ENCODE peak calls at places on chromosomes 12 and 14, in nine cellular contexts. V is heart right ventricle, E is GM10248, X is left ventricle myocardium inferior, S is Caco-2, K is tibial artery, U is fibroblast of lung, D is OCI-LY7, C is nephron progenitor cell. L is an unnamed sample.

GRCh38 chr14:83779266-83779665 is 1750.7 kb upstream of the FLRT2 start:
- DNase-seq in V (no peak), E (no peak), X (no peak), S (no peak), K (no peak), U (peak; percentile 34), D (no peak), C (no peak), L (no peak)

GRCh38 chr12:94831081-94831747 is 172.3 kb downstream of the NDUFA12 start:
- DNase-seq in V (no peak), E (peak; percentile 85), X (no peak), S (no peak), K (no peak), U (no peak), D (peak; percentile 97), C (no peak), L (no peak)

GRCh38 chr14:51939727-51940126 is 49.6 kb upstream of the RTRAF start:
- DNase-seq in V (no peak), E (no peak), X (no peak), S (no peak), K (no peak), U (peak; percentile 19), D (no peak), C (no peak), L (no peak)

GRCh38 chr14:86654558-86655184 is 1124.7 kb downstream of the FLRT2 start:
- DNase-seq in V (peak; percentile 21), E (no peak), X (peak; percentile 23), S (peak; percentile 66), K (no peak), U (peak; percentile 3), D (peak; percentile 49), C (peak; percentile 75), L (no peak)

GRCh38 chr12:87870061-87870460 is 159.1 kb downstream of the C12orf50 start:
- DNase-seq in V (no peak), E (no peak), X (no peak), S (no peak), K (no peak), U (peak; percentile 28), D (no peak), C (no peak), L (no peak)

GRCh38 chr12:54401127-54401526 is 16.6 kb upstream of the ZNF385A start:
- DNase-seq in V (no peak), E (no peak), X (no peak), S (no peak), K (no peak), U (no peak), D (no peak), C (no peak), L (no peak)

GRCh38 chr12:127562781-127563180 is 704.2 kb upstream of the TMEM132C start:
- DNase-seq in V (no peak), E (no peak), X (no peak), S (no peak), K (no peak), U (peak; percentile 20), D (no peak), C (no peak), L (no peak)

GRCh38 chr12:107318804-107319535 is 225.6 kb upstream of the CRY1 start:
- DNase-seq in V (no peak), E (no peak), X (no peak), S (peak; percentile 26), K (no peak), U (peak; percentile 79), D (no peak), C (peak; percentile 52), L (no peak)

GRCh38 chr12:101459642-101460346 is 15.3 kb upstream of the SPIC start:
- DNase-seq in V (no peak), E (no peak), X (no peak), S (peak; percentile 55), K (no peak), U (no peak), D (no peak), C (no peak), L (no peak)

GRCh38 chr14:71452535-71452934 is 479.7 kb upstream of the RGS6 start:
- DNase-seq in V (no peak), E (no peak), X (no peak), S (no peak), K (no peak), U (no peak), D (no peak), C (no peak), L (no peak)

GRCh38 chr12:18320036-18320617 is 58.8 kb downstream of the PIK3C2G start:
- DNase-seq in V (no peak), E (peak; percentile 11), X (no peak), S (peak; percentile 81), K (no peak), U (peak; percentile 89), D (peak; percentile 24), C (peak; percentile 35), L (no peak)

GRCh38 chr12:98951401-98951800 is 306.3 kb downstream of the APAF1 start:
- DNase-seq in V (no peak), E (no peak), X (no peak), S (no peak), K (no peak), U (no peak), D (no peak), C (no peak), L (no peak)

GRCh38 chr12:98954506-98954905 is 309.4 kb downstream of the APAF1 start:
- DNase-seq in V (no peak), E (no peak), X (no peak), S (no peak), K (no peak), U (no peak), D (no peak), C (no peak), L (no peak)

GRCh38 chr12:98955284-98955683 is 310.2 kb downstream of the APAF1 start:
- DNase-seq in V (no peak), E (peak; percentile 22), X (no peak), S (peak; percentile 61), K (no peak), U (no peak), D (peak; percentile 49), C (peak; percentile 13), L (no peak)
- TF ChIP-seq CTCF in V (no peak), E (peak; percentile 34), X (no peak), S (peak; percentile 56), K (no peak), U (peak; percentile 26), D (peak; percentile 71), C (peak; percentile 41), L (peak; percentile 50)

DNA sequence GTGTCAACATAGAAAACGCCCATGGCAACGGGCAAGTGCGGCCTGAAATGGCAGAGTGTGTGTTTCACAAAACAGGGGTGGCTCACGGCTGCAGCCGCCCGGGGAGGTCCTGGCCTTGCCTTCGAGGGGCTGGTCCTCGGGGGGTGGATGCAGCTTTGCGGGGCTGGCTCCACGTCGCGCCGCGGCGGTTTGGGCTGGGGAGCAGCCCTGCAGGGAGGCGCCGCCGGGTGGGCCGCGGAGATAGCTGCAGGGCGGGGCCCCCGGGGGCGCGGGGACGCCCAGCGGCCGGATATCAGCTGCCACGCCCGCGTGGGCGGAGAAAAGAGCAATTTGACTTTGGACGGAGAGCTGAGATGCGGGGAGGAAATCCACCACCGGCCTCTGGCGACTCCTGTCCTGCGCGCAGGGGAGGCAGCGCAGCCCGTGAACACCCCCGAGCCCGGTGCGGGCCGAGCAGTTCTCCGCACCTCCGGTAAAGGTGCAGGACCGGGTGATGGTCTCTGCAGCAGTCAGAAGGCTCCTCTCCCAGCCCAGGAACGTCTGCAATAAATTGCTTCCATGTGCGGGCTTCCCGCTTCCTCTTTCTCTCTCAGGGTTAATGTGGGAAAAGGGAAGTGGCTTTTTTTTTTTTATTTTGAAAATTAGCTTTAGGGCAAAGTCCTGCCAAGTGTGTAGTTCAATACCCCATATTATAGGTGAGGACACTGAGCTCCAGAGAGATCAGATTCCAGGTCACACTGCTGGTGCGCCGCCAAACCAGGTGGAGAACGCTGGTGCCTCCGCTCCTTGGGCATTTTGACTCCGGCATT is 110.5 kb downstream of the ARF6 start:
- DNase-seq in V (peak; percentile 85), E (peak; percentile 90), X (peak; percentile 86), S (peak; percentile 89), K (peak; percentile 88), U (peak; percentile 66), D (peak; percentile 89), C (peak; percentile 71), L (peak; percentile 92)
- TF ChIP-seq CTCF in V (peak; percentile 54), E (peak; percentile 15), X (peak; percentile 46), S (peak; percentile 19), K (peak; percentile 13), U (peak; percentile 11), D (peak; percentile 38), C (no peak), L (peak; percentile 42)

DNA sequence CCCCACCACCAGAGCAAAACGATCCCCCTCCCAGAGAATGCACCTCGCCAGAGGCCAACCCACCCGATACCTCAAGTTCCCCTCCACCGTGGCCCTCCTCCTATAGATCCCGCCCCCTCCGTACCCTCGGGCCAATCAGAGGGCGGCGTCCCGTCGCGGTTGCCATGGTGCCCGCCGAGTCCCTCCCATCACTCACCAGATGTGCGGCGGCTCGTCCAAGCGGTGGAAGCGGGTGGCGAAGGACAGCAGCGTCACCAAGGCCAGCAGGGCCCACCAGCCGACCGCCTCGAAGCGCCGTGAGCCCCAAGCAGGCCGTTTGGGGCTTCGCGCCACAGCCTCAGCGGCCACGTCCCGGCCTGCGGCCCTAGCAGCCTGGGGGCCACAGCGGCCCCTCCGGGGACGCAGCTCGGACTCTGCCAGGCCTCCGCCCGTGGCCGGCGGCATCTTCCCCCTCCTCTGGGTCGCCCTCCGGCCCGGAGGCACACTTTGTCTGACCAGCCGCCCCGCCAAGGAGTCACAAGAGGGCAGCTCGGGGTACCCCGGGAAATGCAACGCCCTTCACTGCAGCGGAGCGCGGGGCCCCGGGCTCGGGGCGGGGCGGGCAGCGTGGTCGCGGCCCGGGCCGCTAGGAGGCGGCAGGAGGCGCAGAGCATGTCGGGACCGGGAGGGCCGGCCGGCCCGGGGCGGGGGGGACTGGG is at the start of gene POMT2:
- DNase-seq in V (peak; percentile 95), E (peak; percentile 93), X (peak; percentile 94), S (peak; percentile 96), K (peak; percentile 97), U (peak; percentile 84), D (peak; percentile 92), C (peak; percentile 97), L (peak; percentile 98)
- TF ChIP-seq CTCF in V (peak; percentile 70), E (peak; percentile 26), X (peak; percentile 69), S (peak; percentile 71), K (peak; percentile 52), U (no peak), D (peak; percentile 51), C (peak; percentile 15), L (peak; percentile 80)

GRCh38 chr12:113822986-113823385 is 143.1 kb downstream of the RBM19 start:
- DNase-seq in V (no peak), E (no peak), X (no peak), S (no peak), K (no peak), U (no peak), D (no peak), C (no peak), L (no peak)

GRCh38 chr12:113829212-113829611 is 136.9 kb downstream of the RBM19 start:
- DNase-seq in V (no peak), E (no peak), X (no peak), S (no peak), K (no peak), U (no peak), D (no peak), C (no peak), L (no peak)

GRCh38 chr12:113825705-113826104 is 140.4 kb downstream of the RBM19 start:
- DNase-seq in V (no peak), E (no peak), X (no peak), S (no peak), K (no peak), U (no peak), D (no peak), C (no peak), L (no peak)

GRCh38 chr12:113823816-113824215 is 142.3 kb downstream of the RBM19 start:
- DNase-seq in V (no peak), E (no peak), X (no peak), S (no peak), K (no peak), U (no peak), D (no peak), C (no peak), L (no peak)

GRCh38 chr12:113826805-113827204 is 139.3 kb downstream of the RBM19 start:
- DNase-seq in V (no peak), E (no peak), X (no peak), S (no peak), K (no peak), U (no peak), D (no peak), C (no peak), L (no peak)
- TF ChIP-seq CTCF in V (no peak), E (no peak), X (no peak), S (no peak), K (no peak), U (no peak), D (peak; percentile 15), C (no peak), L (no peak)